ENCODE peak calls at places on chromosome 16, in five cellular contexts. G is activated naive CD8-positive, alpha-beta T cell treated with anti-CD3 and anti-CD28 coated beads, Interleukin-2, amount 50 U/mL, for 16 hours; A is stimulated activated CD8-positive, alpha-beta memory T cell treated with anti-CD3 and anti-CD28 coated beads, Interleukin-12 subunit alpha, Interleukin-12 subunit beta, amount 100 ng/mL, for 4 hours; F is CD8-positive, alpha-beta T cell; Q is RCC 7860. J is an unnamed sample.

GRCh38 chr16:25007284-25007984 is 7.7 kb downstream of the ARHGAP17 start:
- DNase-seq in F (no peak), G (no peak), A (no peak), Q (no peak), J (no peak)

GRCh38 chr16:49514391-49514980 is 140.9 kb downstream of the C16orf78 start:
- DNase-seq in F (no peak), G (no peak), Q (no peak), A (no peak), J (no peak)

GRCh38 chr16:56673916-56674315 is 4.3 kb downstream of the MT1H start:
- DNase-seq in Q (no peak), A (no peak), G (no peak), F (no peak), J (no peak)

GRCh38 chr16:11977206-11978041 is 890 bp downstream of the SNX29 start:
- DNase-seq in A (no peak), Q (peak), F (no peak), G (no peak), J (no peak)

GRCh38 chr16:3467920-3468319 is 24.4 kb downstream of the NAA60 start:
- DNase-seq in A (no peak), G (no peak), F (no peak), Q (no peak), J (no peak)

GRCh38 chr16:15434079-15434424 is 336 bp upstream of the BMERB1 start:
- DNase-seq in Q (no peak), F (no peak), A (no peak), G (no peak), J (no peak)

GRCh38 chr16:51540259-51540658 is 389.2 kb upstream of the SALL1 start:
- DNase-seq in G (no peak), F (no peak), Q (no peak), A (no peak), J (no peak)

GRCh38 chr16:89408315-89408714 is 82.0 kb downstream of the ANKRD11 start:
- DNase-seq in A (no peak), F (no peak), G (no peak), Q (no peak), J (no peak)

GRCh38 chr16:66264311-66265105 is 102.0 kb upstream of the CDH5 start:
- DNase-seq in F (no peak), G (no peak), Q (no peak), A (no peak), J (no peak)

GRCh38 chr16:930076-930475 is 40.7 kb downstream of the LMF1 start:
- DNase-seq in G (no peak), F (no peak), Q (no peak), A (no peak), J (no peak)

GRCh38 chr16:83363521-83363920 is 444.3 kb upstream of the HSBP1 start:
- DNase-seq in Q (no peak), A (no peak), F (no peak), G (no peak), J (no peak)

GRCh38 chr16:13176711-13177110 is 275.3 kb downstream of the SHISA9 start:
- DNase-seq in A (no peak), G (no peak), F (no peak), Q (peak), J (no peak)

GRCh38 chr16:20865420-20866126 is 34.6 kb downstream of the DCUN1D3 start:
- DNase-seq in Q (peak), G (no peak), F (no peak), A (no peak), J (no peak)

GRCh38 chr16:55625843-55626242 is 29.9 kb upstream of the SLC6A2 start:
- DNase-seq in F (no peak), A (no peak), G (no peak), Q (no peak), J (no peak)

GRCh38 chr16:57530104-57530522 is 6.3 kb downstream of the CCDC102A start:
- DNase-seq in A (peak), Q (peak), G (peak), F (peak), J (no peak)

GRCh38 chr16:56933828-56934598 is 2.1 kb downstream of the HERPUD1 start:
- DNase-seq in G (no peak), F (no peak), Q (no peak), A (no peak), J (no peak)

GRCh38 chr16:57783883-57784282 is 18.4 kb downstream of the KIFC3 start:
- DNase-seq in G (no peak), Q (no peak), A (no peak), F (no peak), J (no peak)

GRCh38 chr16:29779474-29779873 is 1.4 kb downstream of the ZG16 start:
- DNase-seq in Q (no peak), F (no peak), A (no peak), G (no peak), J (no peak)

GRCh38 chr16:578870-579405 is 9.2 kb downstream of the PIGQ start:
- DNase-seq in F (peak), G (peak), Q (peak), A (no peak), J (peak)

GRCh38 chr16:51407921-51408320 is 256.9 kb upstream of the SALL1 start:
- DNase-seq in G (no peak), F (no peak), Q (peak), A (no peak), J (no peak)

GRCh38 chr16:87924041-87924851 is 12.1 kb downstream of the CA5A start:
- DNase-seq in Q (peak), G (no peak), A (no peak), F (no peak), J (no peak)

GRCh38 chr16:27786221-27786848 is 236.4 kb downstream of the KATNIP start:
- DNase-seq in F (no peak), Q (no peak), A (no peak), G (no peak), J (no peak)

GRCh38 chr16:66370786-66371684 is 4.5 kb downstream of the CDH5 start:
- DNase-seq in G (no peak), Q (no peak), A (no peak), F (no peak), J (no peak)

GRCh38 chr16:86625821-86626220 is 47.5 kb downstream of the FOXL1 start:
- DNase-seq in G (no peak), F (no peak), A (no peak), Q (no peak), J (no peak)

GRCh38 chr16:54787045-54787444 is 143.6 kb upstream of the IRX5 start:
- DNase-seq in F (no peak), A (no peak), Q (no peak), G (no peak), J (no peak)

GRCh38 chr16:80852261-80852872 is 48.0 kb upstream of the CDYL2 start:
- DNase-seq in Q (no peak), A (no peak), F (no peak), G (no peak), J (no peak)

GRCh38 chr16:50476486-50477260 is 71.5 kb upstream of the NKD1 start:
- DNase-seq in A (no peak), Q (no peak), F (no peak), G (no peak), J (no peak)

GRCh38 chr16:22366889-22367288 is 7.5 kb downstream of the CDR2 start:
- DNase-seq in Q (no peak), F (no peak), A (no peak), G (no peak), J (no peak)

GRCh38 chr16:3646348-3646920 is 8.1 kb upstream of the DNASE1 start:
- DNase-seq in A (no peak), G (no peak), F (no peak), Q (no peak), J (no peak)

GRCh38 chr16:2043296-2043979 is 4.2 kb downstream of the NTHL1 start:
- DNase-seq in A (no peak), F (no peak), G (no peak), Q (no peak), J (no peak)

GRCh38 chr16:1871974-1872635 is at the start of gene MEIOB:
- DNase-seq in Q (no peak), F (peak), G (no peak), A (peak), J (peak)

GRCh38 chr16:81190667-81191066 is 47.8 kb upstream of the BCO1 start:
- DNase-seq in F (no peak), Q (peak), A (no peak), G (no peak), J (no peak)

J was measured in neuronal stem cell.